ENCODE peak calls at places on chromosomes 16 and 17, in seven cellular contexts. P is ureter, W is C1 segment of cervical spinal cord, G is caudate nucleus, J is omental fat pad, S is left cardiac atrium, E is spleen. X is an unnamed sample.

GRCh38 chr16:75012380-75013081 is 13.7 kb downstream of the ZNRF1 start:
- DNase-seq in P (no peak), W (no peak), G (no peak), J (no peak), S (no peak), E (no peak), X (no peak)

GRCh38 chr17:21199856-21200255 is 14.1 kb downstream of the TMEM11 start:
- DNase-seq in P (no peak), W (no peak), G (no peak), J (no peak), S (no peak), E (no peak), X (no peak)

GRCh38 chr17:7280519-7281073 is 922 bp upstream of the SLC2A4 start:
- DNase-seq in P (peak), W (peak), G (peak), J (peak), S (peak), E (peak), X (no peak)

GRCh38 chr16:71288890-71289731 is at the start of gene CMTR2:
- DNase-seq in P (peak), W (peak), G (peak), J (peak), S (peak), E (peak), X (peak)

GRCh38 chr17:18056214-18056613 is 17.0 kb downstream of the GID4 start:
- DNase-seq in P (no peak), W (no peak), G (no peak), J (no peak), S (no peak), E (no peak), X (no peak)

GRCh38 chr16:74563828-74564263 is 43.1 kb downstream of the GLG1 start:
- DNase-seq in P (no peak), W (no peak), G (no peak), J (no peak), S (no peak), E (no peak), X (no peak)

GRCh38 chr16:89844739-89845339 is 16.6 kb downstream of the SPIRE2 start:
- DNase-seq in P (no peak), W (no peak), G (no peak), J (no peak), S (no peak), E (no peak), X (no peak)

GRCh38 chr16:29899516-29900101 is at the start of gene SEZ6L2:
- DNase-seq in P (peak), W (no peak), G (peak), J (peak), S (peak), E (no peak), X (no peak)

GRCh38 chr17:79294459-79295071 is 219.9 kb downstream of the ENGASE start:
- DNase-seq in P (peak), W (no peak), G (peak), J (peak), S (peak), E (no peak), X (no peak)

GRCh38 chr17:35747540-35748017 is 5.5 kb downstream of the GAS2L2 start:
- DNase-seq in P (peak), W (peak), G (peak), J (peak), S (peak), E (peak), X (no peak)

GRCh38 chr16:77449208-77449607 is 14.4 kb upstream of the ADAMTS18 start:
- DNase-seq in P (no peak), W (no peak), G (no peak), J (no peak), S (no peak), E (no peak), X (no peak)

GRCh38 chr16:87560428-87561199 is 41.7 kb upstream of the JPH3 start:
- DNase-seq in P (no peak), W (no peak), G (no peak), J (no peak), S (peak), E (no peak), X (no peak)

GRCh38 chr16:48499822-48500440 is 110.0 kb downstream of the N4BP1 start:
- DNase-seq in P (no peak), W (no peak), G (no peak), J (no peak), S (peak), E (no peak), X (no peak)

GRCh38 chr16:48810436-48810802 is 200.4 kb upstream of the N4BP1 start:
- DNase-seq in P (no peak), W (no peak), G (no peak), J (no peak), S (no peak), E (no peak), X (no peak)

GRCh38 chr17:76202516-76202915 is 37.8 kb downstream of the RNF157 start:
- DNase-seq in P (peak), W (no peak), G (no peak), J (no peak), S (no peak), E (no peak), X (no peak)

GRCh38 chr16:59635674-59636073 is 901.6 kb upstream of the GOT2 start:
- DNase-seq in P (no peak), W (no peak), G (no peak), J (no peak), S (no peak), E (no peak), X (no peak)

GRCh38 chr17:58192612-58193011 is at the start of gene EPX:
- DNase-seq in P (no peak), W (no peak), G (no peak), J (no peak), S (no peak), E (no peak), X (no peak)

GRCh38 chr17:9350083-9350482 is 225.5 kb downstream of the STX8 start:
- DNase-seq in P (no peak), W (no peak), G (no peak), J (no peak), S (no peak), E (no peak), X (no peak)

X was measured in chondrocyte.